ENCODE peak calls at places on chromosomes 16 and 17, in six cellular contexts. T is IMR-90, L is tibial artery, I is upper lobe of right lung, P is uterus, A is left ventricle myocardium inferior. F is an unnamed sample. For H3K36me3, the result is how much of the 10 kb centered on the place peaks cover.

GRCh38 chr16:4780235-4780634 is 7.9 kb downstream of the SEPTIN12 start:
- DNase-seq in L (no peak), T (peak), I (no peak), A (no peak), P (no peak), F (no peak)

GRCh38 chr16:718922-719321 is 2.0 kb upstream of the ANTKMT start:
- DNase-seq in I (no peak), P (no peak), T (no peak), A (no peak), L (no peak), F (no peak)

GRCh38 chr17:57350266-57350665 is 93.9 kb downstream of the MSI2 start:
- DNase-seq in A (peak), L (peak), T (peak), I (no peak), P (no peak), F (no peak)

GRCh38 chr16:66020061-66020460 is 346.4 kb upstream of the CDH5 start:
- DNase-seq in P (no peak), I (no peak), A (no peak), L (no peak), T (peak), F (no peak)

GRCh38 chr17:74202879-74203432 is 522 bp upstream of the RPL38 start:
- DNase-seq in L (no peak), T (no peak), I (no peak), P (no peak), A (no peak), F (no peak)

GRCh38 chr17:78409191-78409621 is 30.8 kb downstream of the PGS1 start:
- DNase-seq in I (peak), L (no peak), T (no peak), A (no peak), P (no peak), F (peak)

GRCh38 chr16:77759821-77760220 is 28.5 kb upstream of the VAT1L start:
- DNase-seq in L (no peak), A (no peak), I (no peak), P (no peak), T (peak), F (no peak)

GRCh38 chr16:15536813-15537212 is 102.4 kb downstream of the BMERB1 start:
- DNase-seq in L (no peak), T (no peak), I (no peak), A (no peak), P (no peak), F (no peak)

GRCh38 chr17:49523706-49524472 is 28.8 kb downstream of the NGFR start:
- DNase-seq in A (no peak), I (no peak), P (no peak), T (no peak), L (peak), F (peak)

GRCh38 chr16:28549301-28549899 is 4.3 kb upstream of the SGF29 start:
- DNase-seq in P (no peak), L (no peak), I (no peak), T (peak), A (no peak), F (no peak)

GRCh38 chr16:54175169-54175551 is 111.4 kb downstream of the IRX3 start:
- DNase-seq in P (no peak), T (no peak), I (no peak), L (no peak), A (no peak), F (no peak)

GRCh38 chr16:88940196-88941050 is 36.6 kb downstream of the CBFA2T3 start:
- DNase-seq in T (no peak), P (no peak), A (no peak), I (no peak), L (no peak), F (no peak)

GRCh38 chr17:45950888-45951287 is 48.2 kb upstream of the STH start:
- DNase-seq in P (no peak), L (no peak), I (no peak), A (no peak), T (no peak), F (no peak)

GRCh38 chr17:75289832-75290337 is 652 bp upstream of the SLC25A19 start:
- DNase-seq in I (peak), P (peak), T (peak), A (peak), L (peak), F (no peak)

GRCh38 chr17:28471531-28472342 is 1.7 kb upstream of the SLC13A2 start:
- DNase-seq in I (no peak), L (peak), A (no peak), T (no peak), P (no peak), F (peak)

GRCh38 chr17:81256616-81257015 is 17.5 kb downstream of the NDUFAF8 start:
- DNase-seq in I (no peak), A (no peak), T (peak), P (no peak), L (no peak), F (no peak)

GRCh38 chr16:83946781-83947566 is 6.1 kb upstream of the OSGIN1 start:
- DNase-seq in T (no peak), P (no peak), A (no peak), L (no peak), I (no peak), F (no peak)

GRCh38 chr16:12147681-12148479 is 171.3 kb downstream of the SNX29 start:
- DNase-seq in P (no peak), I (no peak), A (peak), T (no peak), L (no peak), F (no peak)

GRCh38 chr16:30652718-30653117 is 2.0 kb downstream of the PRR14 start:
- DNase-seq in T (no peak), A (no peak), P (no peak), L (no peak), I (no peak), F (no peak)

GRCh38 chr17:50346313-50347086 is 574 bp downstream of the XYLT2 start:
- DNase-seq in T (no peak), A (peak), P (peak), L (peak), I (peak), F (peak)

GRCh38 chr17:45377401-45377800 is 55.3 kb downstream of the ARHGAP27 start:
- DNase-seq in A (no peak), L (no peak), P (no peak), I (no peak), T (no peak), F (no peak)

GRCh38 chr16:64830653-64831052 is 291.2 kb downstream of the CDH11 start:
- DNase-seq in L (no peak), A (no peak), I (no peak), T (peak), P (no peak), F (no peak)

GRCh38 chr17:78644971-78645370 is 67.8 kb upstream of the DNAH17 start:
- DNase-seq in P (no peak), I (no peak), L (no peak), T (no peak), A (no peak), F (no peak)

GRCh38 chr17:37309051-37309450 is 66.7 kb upstream of the C17orf78 start:
- DNase-seq in T (no peak), P (no peak), L (no peak), I (no peak), A (no peak), F (no peak)

GRCh38 chr17:69523252-69523861 is 108.9 kb downstream of the MAP2K6 start:
- DNase-seq in L (no peak), T (peak), P (no peak), A (no peak), I (no peak), F (peak)

GRCh38 chr16:79181419-79181818 is 419.1 kb downstream of the MAF start:
- DNase-seq in I (no peak), T (no peak), A (no peak), P (no peak), L (no peak), F (no peak)

DNA sequence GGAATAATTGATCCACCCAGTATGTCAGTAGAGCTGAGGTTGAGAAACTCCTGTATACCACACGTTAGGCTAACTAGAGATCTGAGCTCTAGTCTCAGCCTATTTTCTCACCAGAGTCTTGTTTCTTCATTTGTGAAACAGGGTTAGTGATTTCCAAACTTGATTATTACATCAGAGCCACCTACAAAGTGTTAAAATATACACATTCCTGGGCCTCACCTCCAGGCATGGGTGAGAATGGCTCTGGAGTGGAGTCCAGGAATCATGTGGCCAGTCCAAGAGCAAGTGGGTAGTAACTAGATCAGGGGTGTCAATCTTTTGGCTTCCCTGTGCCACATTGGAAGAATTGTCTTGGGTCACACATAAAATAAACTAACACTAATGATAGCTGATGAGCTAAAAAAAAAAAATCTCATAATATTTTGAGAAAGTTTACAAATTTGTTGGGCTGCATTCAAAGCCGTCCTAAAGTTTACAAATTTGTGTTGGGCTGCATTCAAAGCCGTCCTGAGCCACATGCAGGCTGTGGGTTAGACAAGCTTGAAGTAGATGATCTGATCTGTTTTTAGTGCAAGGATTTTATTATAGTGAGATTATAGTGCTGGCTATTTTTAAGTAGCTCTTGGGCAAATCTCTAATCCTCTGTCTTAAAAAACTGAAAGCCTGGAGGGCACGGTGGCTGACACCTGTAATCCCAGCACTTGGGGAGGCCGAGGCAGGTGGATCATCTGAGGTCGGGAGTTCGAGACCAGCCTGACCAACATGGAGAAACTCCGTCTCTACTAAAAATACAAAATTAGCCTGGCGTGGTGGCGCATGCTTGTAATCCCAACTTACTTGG is 20.4 kb downstream of the PRCD start:
- DNase-seq in A (no peak), L (no peak), P (no peak), T (no peak), I (no peak), F (no peak)
- H3K4me3 ChIP-seq in A (peak), L (no peak), P (no peak), T (no peak), I (no peak), F (no peak)

DNA sequence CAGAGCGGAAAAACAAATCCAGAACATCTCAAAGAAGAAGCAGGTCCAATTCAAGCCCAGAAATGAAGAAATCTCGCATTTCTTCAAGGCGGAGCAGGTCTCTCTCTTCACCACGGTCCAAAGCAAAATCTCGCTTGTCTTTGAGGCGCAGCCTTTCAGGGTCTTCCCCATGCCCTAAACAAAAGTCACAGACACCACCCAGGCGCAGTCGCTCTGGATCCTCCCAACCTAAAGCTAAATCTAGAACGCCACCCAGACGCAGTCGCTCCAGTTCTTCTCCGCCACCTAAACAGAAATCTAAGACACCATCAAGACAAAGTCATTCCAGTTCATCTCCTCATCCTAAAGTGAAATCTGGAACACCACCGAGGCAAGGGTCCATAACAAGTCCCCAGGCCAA is 10.3 kb downstream of the SRRM2 start:
- DNase-seq in T (no peak), P (no peak), L (no peak), I (no peak), A (no peak), F (no peak)
- H3K36me3 ChIP-seq in T (half or more), P (under half), L (half or more), I (half or more), A (half or more), F (under half)

DNA sequence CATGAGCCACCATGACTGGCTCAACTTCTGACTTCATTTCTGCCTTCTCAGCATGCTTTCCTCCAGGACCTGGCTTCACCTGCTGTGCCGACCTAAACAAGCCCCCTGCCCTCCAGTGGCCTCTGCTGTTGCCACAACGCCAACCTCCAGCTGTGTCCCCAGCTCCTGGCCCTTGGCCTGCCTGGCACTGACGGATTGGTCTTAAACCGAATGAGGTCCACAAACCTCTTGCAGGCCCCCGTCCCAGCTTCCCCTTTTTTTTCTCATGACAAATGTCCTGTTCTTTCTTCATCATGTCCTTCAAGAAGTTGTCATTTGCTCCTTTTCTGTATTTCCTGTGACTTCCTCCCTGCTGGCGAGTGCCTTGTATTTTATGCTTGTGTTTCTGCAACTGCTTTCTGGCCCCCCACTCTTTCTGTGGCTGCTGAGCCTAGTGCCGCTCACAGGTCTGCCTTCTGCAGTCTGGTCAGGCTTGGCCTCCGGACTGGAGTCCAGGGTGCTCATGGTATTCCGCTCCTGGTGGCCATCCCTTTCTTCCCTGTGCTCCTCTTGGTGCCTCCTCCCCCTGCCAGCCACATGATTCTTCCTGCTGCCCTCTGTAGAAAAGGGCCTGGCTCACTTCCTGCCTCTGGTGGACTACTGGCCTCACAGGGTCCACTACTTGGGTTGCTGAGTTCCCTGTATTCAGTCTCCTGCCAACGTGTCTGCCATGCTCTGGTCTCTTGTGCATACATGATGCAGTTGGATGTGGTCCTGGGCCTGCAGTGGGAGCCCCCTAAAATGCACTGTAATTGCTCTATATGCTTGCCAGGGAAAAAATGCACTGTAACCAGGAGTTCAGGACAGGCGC is 2.9 kb downstream of the ATP6V0C start:
- DNase-seq in T (peak), L (no peak), P (no peak), I (peak), A (no peak), F (no peak)
- H3K4me3 ChIP-seq in T (no peak), L (peak), P (no peak), I (peak), A (peak), F (no peak)

DNA sequence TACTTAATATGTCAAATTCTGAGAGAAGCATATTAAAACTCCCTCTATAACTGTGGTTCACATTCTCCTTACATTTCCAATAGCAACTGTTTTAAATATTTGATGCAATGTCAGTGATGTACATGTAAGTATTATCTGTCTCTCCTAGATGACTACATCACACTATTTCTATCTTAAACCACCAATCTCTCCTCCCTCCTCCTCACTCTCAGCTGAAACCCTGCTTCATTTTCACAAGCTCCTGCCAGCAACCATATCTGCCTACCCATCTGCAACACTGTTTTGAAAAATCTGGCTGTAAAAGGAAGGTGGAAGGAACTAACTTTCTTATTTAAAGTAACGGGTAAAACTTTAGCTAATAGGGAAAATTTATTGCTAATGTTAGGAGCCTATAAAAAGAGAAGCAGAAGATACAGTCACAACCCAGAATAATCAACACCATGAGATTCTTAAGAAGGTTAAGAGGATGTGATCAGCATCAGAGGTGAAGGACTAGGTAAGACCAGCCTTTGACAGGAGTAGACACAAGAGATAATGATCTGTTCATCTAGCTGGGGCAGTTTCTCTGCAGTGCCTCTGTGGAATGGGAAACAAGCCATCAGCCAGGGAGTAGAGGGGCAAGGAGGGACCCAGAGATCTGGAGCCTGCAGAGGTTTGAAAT is 31.0 kb downstream of the MYH10 start:
- DNase-seq in A (no peak), P (no peak), I (no peak), T (no peak), L (no peak), F (no peak)
- H3K36me3 ChIP-seq in A (under half), P (under half), I (under half), T (under half), L (under half), F (under half)

DNA sequence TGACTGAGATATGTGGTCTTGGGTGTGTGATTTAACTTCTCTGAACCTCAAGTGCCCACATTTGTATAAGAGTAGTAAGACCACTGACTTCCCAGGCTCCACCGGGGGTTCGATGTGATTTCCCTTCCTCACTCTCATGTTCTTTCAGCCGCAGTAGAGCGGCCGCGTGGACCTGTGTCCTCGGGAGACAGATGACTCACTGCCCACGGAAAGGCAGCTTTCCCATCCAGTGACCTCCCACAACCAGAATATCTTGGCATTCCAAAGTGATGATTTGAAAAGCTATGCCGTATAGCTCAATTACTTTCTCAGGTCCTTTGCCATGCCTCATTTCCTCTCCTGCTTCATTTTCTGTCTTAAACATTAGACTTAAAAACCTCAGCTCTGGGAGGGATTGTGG is 73.6 kb downstream of the IL21R start:
- DNase-seq in T (peak), L (no peak), A (no peak), I (no peak), P (no peak), F (no peak)
- H3K4me3 ChIP-seq in T (no peak), L (no peak), A (no peak), I (no peak), P (no peak), F (no peak)

GRCh38 chr17:17167356-17167755 is 38.8 kb downstream of the PLD6 start:
- DNase-seq in L (no peak), A (no peak), T (no peak), I (no peak), P (no peak), F (no peak)

GRCh38 chr17:17165666-17166308 is 40.3 kb downstream of the PLD6 start:
- DNase-seq in I (no peak), P (no peak), L (no peak), T (no peak), A (no peak), F (no peak)

GRCh38 chr17:17167986-17168385 is 38.1 kb downstream of the PLD6 start:
- DNase-seq in A (no peak), P (no peak), L (no peak), I (no peak), T (no peak), F (no peak)

GRCh38 chr17:17164676-17165075 is 41.5 kb downstream of the PLD6 start:
- DNase-seq in T (no peak), I (no peak), A (no peak), P (no peak), L (no peak), F (no peak)

GRCh38 chr17:17166446-17166845 is 39.7 kb downstream of the PLD6 start:
- DNase-seq in I (no peak), L (no peak), A (no peak), T (no peak), P (no peak), F (no peak)
- H3K36me3 ChIP-seq in I (half or more), L (half or more), A (half or more), T (half or more), P (under half), F (under half)

GRCh38 chr16:87380875-87381274 is 2.7 kb downstream of the FBXO31 start:
- DNase-seq in L (no peak), T (peak), A (no peak), I (no peak), P (no peak), F (peak)
- H3K4me3 ChIP-seq in L (peak), T (no peak), A (peak), I (peak), P (peak), F (no peak)

F was measured in Caco-2.